ENCODE peak calls at places on chromosomes 12 and 14, in eight cellular contexts. E is progenitor cell of endocrine pancreas, C is nephron progenitor cell, K is bronchial epithelial cell, F is kidney, S is body of pancreas, P is BJ, X is colonic mucosa. H is an unnamed sample.

GRCh38 chr12:15536446-15536845 is 214.1 kb downstream of the PTPRO start:
- DNase-seq in P (no peak), K (no peak), X (no peak), E (no peak), F (no peak), S (no peak), C (no peak), H (no peak)

GRCh38 chr12:113853491-113853890 is 112.6 kb downstream of the RBM19 start:
- DNase-seq in S (no peak), P (no peak), E (no peak), K (no peak), C (no peak), X (no peak), F (no peak), H (no peak)

GRCh38 chr12:604956-605355 is 58.3 kb downstream of the NINJ2 start:
- DNase-seq in C (no peak), X (no peak), F (peak), P (no peak), S (no peak), E (no peak), K (no peak), H (no peak)

GRCh38 chr14:59020382-59020781 is 168.1 kb upstream of the DAAM1 start:
- DNase-seq in X (no peak), C (no peak), S (peak), F (no peak), P (no peak), E (no peak), K (peak), H (no peak)

GRCh38 chr12:48078901-48079300 is 27.0 kb downstream of the SENP1 start:
- DNase-seq in F (no peak), S (no peak), X (no peak), E (no peak), K (peak), C (no peak), P (no peak), H (no peak)

GRCh38 chr12:111893287-111893686 is 51.3 kb downstream of the MAPKAPK5 start:
- DNase-seq in F (no peak), K (no peak), X (no peak), C (no peak), P (no peak), S (no peak), E (no peak), H (no peak)

GRCh38 chr14:95662376-95663186 is 23.6 kb upstream of the TCL1B start:
- DNase-seq in F (no peak), X (no peak), P (no peak), K (no peak), E (no peak), S (peak), C (no peak), H (no peak)

GRCh38 chr12:43237238-43237879 is 314.6 kb downstream of the ADAMTS20 start:
- DNase-seq in S (no peak), P (no peak), K (no peak), X (no peak), C (no peak), F (no peak), E (no peak), H (no peak)

GRCh38 chr12:56293785-56294184 is 6.3 kb downstream of the CS start:
- DNase-seq in K (no peak), X (no peak), F (no peak), P (no peak), E (no peak), S (no peak), C (no peak), H (no peak)

GRCh38 chr12:32918890-32919791 is 22.6 kb upstream of the PKP2 start:
- DNase-seq in X (no peak), S (peak), F (no peak), C (peak), K (peak), P (no peak), E (no peak), H (no peak)

GRCh38 chr12:128808651-128809050 is 15.1 kb downstream of the SLC15A4 start:
- DNase-seq in K (no peak), F (no peak), E (no peak), P (no peak), X (no peak), S (no peak), C (no peak), H (no peak)

GRCh38 chr12:13452955-13453570 is 256.5 kb downstream of the EMP1 start:
- DNase-seq in C (no peak), P (no peak), X (no peak), K (no peak), S (no peak), F (no peak), E (no peak), H (no peak)

GRCh38 chr12:68428211-68428610 is 96.0 kb upstream of the MDM1 start:
- DNase-seq in P (no peak), E (no peak), X (no peak), S (no peak), F (no peak), K (no peak), C (no peak), H (no peak)

GRCh38 chr12:109949089-109949488 is 47.1 kb downstream of the GIT2 start:
- DNase-seq in C (no peak), P (no peak), E (no peak), X (peak), K (no peak), S (peak), F (no peak), H (no peak)

GRCh38 chr12:74370608-74371216 is 166.9 kb upstream of the ATXN7L3B start:
- DNase-seq in E (no peak), X (no peak), P (no peak), S (no peak), K (no peak), F (no peak), C (no peak), H (no peak)

GRCh38 chr12:61915420-61915819 is 344.8 kb upstream of the USP15 start:
- DNase-seq in S (peak), K (no peak), X (no peak), P (no peak), C (no peak), F (no peak), E (no peak), H (no peak)

GRCh38 chr12:121465921-121466799 is 66.2 kb downstream of the RNF34 start:
- DNase-seq in K (peak), C (peak), X (no peak), S (peak), P (no peak), F (no peak), E (no peak), H (peak)

GRCh38 chr14:54683882-54684794 is 117.2 kb downstream of the SAMD4A start:
- DNase-seq in F (peak), K (peak), P (peak), X (peak), C (no peak), S (no peak), E (no peak), H (no peak)

GRCh38 chr14:104694991-104695659 is 5.7 kb downstream of the INF2 start:
- DNase-seq in X (no peak), K (no peak), P (no peak), F (no peak), E (no peak), S (no peak), C (no peak), H (no peak)

GRCh38 chr14:23319746-23320583 is 1.3 kb upstream of the PABPN1 start:
- DNase-seq in F (no peak), S (peak), P (no peak), X (peak), K (no peak), C (no peak), E (no peak), H (no peak)

GRCh38 chr14:54048736-54049135 is 92.1 kb upstream of the BMP4 start:
- DNase-seq in S (no peak), F (no peak), C (no peak), X (no peak), E (no peak), K (no peak), P (no peak), H (no peak)

GRCh38 chr12:120141336-120141735 is 24.8 kb upstream of the RAB35 start:
- DNase-seq in S (no peak), X (no peak), P (no peak), F (peak), E (no peak), C (no peak), K (no peak), H (no peak)

GRCh38 chr12:133225527-133225926 is 10.2 kb downstream of the ANHX start:
- DNase-seq in P (no peak), K (no peak), S (no peak), C (no peak), E (no peak), X (no peak), F (no peak), H (no peak)

DNA sequence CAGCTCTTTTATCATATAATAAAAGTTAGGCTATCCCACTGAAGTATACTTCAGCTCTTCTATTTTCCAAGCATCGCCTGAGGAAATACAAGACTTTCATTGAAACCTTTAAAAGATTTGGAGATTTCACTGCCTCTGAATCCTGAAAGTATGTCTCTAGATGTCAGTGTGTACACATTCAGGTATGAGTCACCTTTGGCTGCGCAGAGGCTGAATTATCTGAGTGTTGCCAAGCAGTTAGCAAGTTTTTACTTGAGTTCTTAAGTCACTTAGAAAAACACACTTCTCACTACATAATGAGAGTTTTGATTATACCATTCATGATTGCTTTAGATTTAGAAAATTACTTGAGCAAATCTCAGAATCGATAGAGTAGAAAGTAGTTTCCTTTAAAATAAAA is 210.3 kb downstream of the TMTC2 start:
- DNase-seq in X (peak), C (no peak), E (no peak), F (no peak), S (peak), P (no peak), K (peak), H (no peak)
- TF ChIP-seq CTCF in X (no peak), C (no peak), E (no peak), F (peak), S (peak), P (no peak), K (no peak), H (no peak)

DNA sequence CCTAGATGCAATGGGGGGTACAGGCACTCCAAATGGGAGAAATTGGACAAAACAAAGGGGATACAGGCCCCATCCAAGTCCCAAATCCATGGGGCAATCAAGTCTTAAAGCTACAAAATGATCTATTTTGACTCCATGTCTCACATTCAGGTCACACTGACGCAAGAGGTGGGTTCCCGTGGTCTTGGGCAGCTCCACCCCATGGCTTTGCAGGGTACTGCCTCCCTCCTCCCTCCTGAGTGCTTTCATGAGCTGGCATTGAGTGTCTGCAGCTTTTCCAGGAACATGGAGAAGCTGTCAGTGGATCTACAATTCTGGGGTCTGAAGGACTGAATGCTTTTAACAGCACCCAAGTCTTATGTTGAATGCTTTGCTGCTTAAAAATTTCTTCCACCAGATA is 274.5 kb upstream of the LRIG3 start:
- DNase-seq in K (no peak), F (peak), C (no peak), S (no peak), X (no peak), P (no peak), E (no peak), H (no peak)
- TF ChIP-seq CTCF in K (no peak), F (no peak), C (no peak), S (no peak), X (no peak), P (no peak), E (no peak), H (no peak)

DNA sequence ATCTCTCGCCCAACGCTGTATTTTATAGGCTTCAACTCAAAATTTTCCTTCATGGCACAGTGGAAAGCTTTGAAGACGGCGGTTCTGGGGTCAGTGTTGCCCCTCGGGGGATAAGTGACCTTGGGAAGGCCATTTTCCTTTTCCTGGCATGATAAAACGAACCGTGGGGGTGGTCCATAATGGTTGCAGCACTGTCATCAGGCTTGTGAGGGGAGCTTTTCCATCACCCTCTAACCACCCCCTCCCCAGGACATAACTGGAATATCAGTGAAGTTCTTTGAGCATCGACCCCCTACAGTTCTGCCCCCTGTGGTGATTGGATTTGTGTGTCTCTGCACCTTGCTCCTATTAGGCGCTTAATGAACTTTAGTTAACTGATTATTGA is 16.0 kb downstream of the FOS start:
- DNase-seq in E (no peak), S (no peak), P (no peak), K (no peak), X (no peak), C (peak), F (no peak), H (peak)
- TF ChIP-seq CTCF in E (peak), S (peak), P (peak), K (peak), X (no peak), C (no peak), F (peak), H (no peak)

DNA sequence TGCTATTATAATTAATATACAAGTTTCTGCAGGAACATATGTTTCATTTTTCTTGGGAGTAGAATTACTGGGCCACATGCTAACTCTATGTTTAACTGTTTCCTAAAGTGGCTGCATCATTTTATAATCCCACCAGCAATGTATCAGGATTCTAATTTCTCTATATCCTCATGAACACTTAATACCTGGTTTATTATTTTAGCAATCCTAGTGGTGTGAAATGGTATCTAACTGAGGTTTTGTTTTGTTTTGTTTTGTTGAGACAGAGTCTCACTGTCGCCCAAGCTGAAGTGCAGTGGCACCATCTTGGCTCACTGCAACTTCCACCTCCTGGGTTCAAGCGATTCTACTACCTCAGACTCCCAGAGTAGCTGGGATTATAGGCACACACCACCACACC is 6.5 kb downstream of the SPTLC2 start:
- DNase-seq in K (no peak), C (no peak), X (no peak), E (no peak), S (no peak), P (no peak), F (no peak), H (no peak)
- TF ChIP-seq CTCF in K (no peak), C (no peak), X (no peak), E (no peak), S (no peak), P (no peak), F (no peak), H (no peak)

GRCh38 chr14:102913341-102914211 is 8.9 kb upstream of the AMN start:
- DNase-seq in P (no peak), S (no peak), C (no peak), E (no peak), K (no peak), F (peak), X (no peak), H (no peak)
- TF ChIP-seq CTCF in P (no peak), S (no peak), C (no peak), E (peak), K (no peak), F (no peak), X (no peak), H (no peak)

DNA sequence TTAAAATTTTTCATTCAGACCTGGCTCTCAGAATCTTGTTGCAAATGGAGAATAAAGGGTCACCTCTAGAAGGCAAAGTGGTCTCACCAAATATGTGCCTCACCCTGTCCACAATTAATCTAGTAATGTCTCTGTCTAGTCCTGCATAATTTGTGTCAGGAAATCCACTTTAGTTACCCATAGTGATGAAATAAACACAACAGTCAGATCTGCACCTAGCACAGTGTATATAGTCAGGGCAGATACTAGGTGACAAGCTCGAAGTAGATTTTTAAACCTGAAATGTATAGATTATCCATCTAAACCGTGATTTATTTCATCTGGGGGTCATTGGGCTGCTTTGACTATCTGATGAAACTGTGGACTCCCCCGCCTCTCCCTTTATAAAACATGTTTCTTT is 15.9 kb upstream of the FLVCR2 start:
- DNase-seq in K (no peak), E (no peak), S (no peak), C (no peak), X (no peak), P (no peak), F (no peak), H (no peak)
- TF ChIP-seq CTCF in K (no peak), E (no peak), S (no peak), C (no peak), X (no peak), P (no peak), F (no peak), H (no peak)

GRCh38 chr12:126469211-126469610 is 1404.0 kb downstream of the AACS start:
- DNase-seq in F (no peak), P (no peak), E (no peak), K (no peak), S (no peak), C (no peak), X (no peak), H (no peak)
- TF ChIP-seq CTCF in F (no peak), P (no peak), E (no peak), K (no peak), S (no peak), C (no peak), X (no peak), H (no peak)

GRCh38 chr12:95963104-95963503 is 20.0 kb downstream of the AMDHD1 start:
- DNase-seq in P (no peak), K (no peak), E (no peak), F (no peak), X (no peak), S (no peak), C (no peak), H (no peak)
- TF ChIP-seq CTCF in P (no peak), K (no peak), E (no peak), F (no peak), X (no peak), S (no peak), C (peak), H (no peak)

H was measured in mucosa of descending colon.